ENCODE peak calls at places on chromosomes 4 and X, in eight cellular contexts. S is K562, J is right atrium auricular region, X is left ventricle myocardium inferior, O is mammary epithelial cell, D is AG10803, W is uterus, F is fibroblast of villous mesenchyme. E is an unnamed sample.

GRCh38 chrX:140318306-140318705 is 186.6 kb downstream of the SOX3 start:
- DNase-seq in S (no peak), J (no peak), X (no peak), O (peak; percentile 42), D (peak; percentile 63), W (no peak), F (no peak), E (peak; percentile 1)

GRCh38 chr4:83964996-83965541 is 429.2 kb downstream of the GPAT3 start:
- DNase-seq in S (no peak), J (no peak), X (no peak), O (peak; percentile 52), D (peak; percentile 57), W (no peak), F (peak; percentile 13), E (peak; percentile 60)

GRCh38 chrX:7146703-7147430 is 645 bp upstream of the STS start:
- DNase-seq in S (peak; percentile 35), J (peak; percentile 61), X (no peak), O (no peak), D (no peak), W (no peak), F (no peak), E (peak; percentile 14)

GRCh38 chr4:62814510-62815047 is 1594.7 kb downstream of the TECRL start:
- DNase-seq in S (no peak), J (no peak), X (no peak), O (no peak), D (no peak), W (no peak), F (no peak), E (no peak)

GRCh38 chr4:95929448-95930064 is 89.7 kb downstream of the PDHA2 start:
- DNase-seq in S (no peak), J (no peak), X (no peak), O (no peak), D (no peak), W (no peak), F (no peak), E (no peak)

GRCh38 chrX:1717326-1717725 is 102.5 kb downstream of the ASMT start:
- DNase-seq in S (no peak), J (no peak), X (no peak), O (no peak), D (no peak), W (no peak), F (no peak), E (no peak)

GRCh38 chrX:9342581-9343051 is 122.2 kb upstream of the TBL1X start:
- DNase-seq in S (peak; percentile 89), J (peak; percentile 82), X (peak; percentile 76), O (no peak), D (peak; percentile 81), W (peak; percentile 85), F (peak; percentile 87), E (peak; percentile 89)

GRCh38 chrX:19889582-19890342 is 2.4 kb upstream of the SH3KBP1 start:
- DNase-seq in S (peak; percentile 42), J (no peak), X (no peak), O (peak; percentile 76), D (peak; percentile 51), W (no peak), F (peak; percentile 66), E (peak; percentile 64)

GRCh38 chr4:86156526-86156925 is 203.3 kb downstream of the MAPK10 start:
- DNase-seq in S (no peak), J (no peak), X (no peak), O (no peak), D (no peak), W (no peak), F (no peak), E (no peak)

GRCh38 chr4:26015133-26015651 is 101.2 kb downstream of the SMIM20 start:
- DNase-seq in S (no peak), J (peak; percentile 74), X (peak; percentile 61), O (no peak), D (peak; percentile 100), W (peak; percentile 47), F (peak; percentile 76), E (peak; percentile 92)

GRCh38 chrX:49282647-49283011 is 13.0 kb downstream of the PPP1R3F start:
- DNase-seq in S (peak; percentile 49), J (no peak), X (no peak), O (no peak), D (peak; percentile 22), W (peak; percentile 27), F (peak; percentile 30), E (peak; percentile 43)

GRCh38 chr4:75963558-75963957 is 22.7 kb upstream of the NAAA start:
- DNase-seq in S (no peak), J (no peak), X (no peak), O (no peak), D (no peak), W (no peak), F (no peak), E (no peak)

GRCh38 chr4:115357767-115358166 is 244.3 kb upstream of the NDST4 start:
- DNase-seq in S (no peak), J (no peak), X (no peak), O (no peak), D (no peak), W (no peak), F (no peak), E (no peak)

GRCh38 chrX:136166221-136166855 is 19.0 kb downstream of the FHL1 start:
- DNase-seq in S (no peak), J (no peak), X (no peak), O (no peak), D (peak; percentile 60), W (no peak), F (peak; percentile 56), E (peak; percentile 61)

GRCh38 chr4:137735561-137736104 is 203.3 kb upstream of the PCDH18 start:
- DNase-seq in S (no peak), J (no peak), X (no peak), O (no peak), D (peak; percentile 0), W (no peak), F (no peak), E (peak; percentile 6)

GRCh38 chr4:96194993-96195392 is 355.1 kb downstream of the PDHA2 start:
- DNase-seq in S (no peak), J (no peak), X (no peak), O (no peak), D (no peak), W (no peak), F (no peak), E (no peak)

GRCh38 chr4:25970241-25970675 is 56.2 kb downstream of the SMIM20 start:
- DNase-seq in S (no peak), J (no peak), X (peak; percentile 34), O (no peak), D (peak; percentile 16), W (no peak), F (peak; percentile 8), E (peak; percentile 48)

GRCh38 chr4:6269400-6269650 is 325 bp upstream of the WFS1 start:
- DNase-seq in S (no peak), J (no peak), X (no peak), O (no peak), D (no peak), W (no peak), F (no peak), E (no peak)

GRCh38 chr4:6271701-6272465 is 2.2 kb downstream of the WFS1 start:
- DNase-seq in S (no peak), J (peak; percentile 69), X (peak; percentile 71), O (no peak), D (peak; percentile 9), W (no peak), F (no peak), E (no peak)

GRCh38 chr4:6271206-6271605 is 1.6 kb downstream of the WFS1 start:
- DNase-seq in S (no peak), J (no peak), X (no peak), O (no peak), D (no peak), W (no peak), F (no peak), E (no peak)

GRCh38 chr4:6269651-6270511 is at the start of gene WFS1:
- DNase-seq in S (peak; percentile 99), J (peak; percentile 99), X (peak; percentile 99), O (peak; percentile 99), D (peak; percentile 99), W (peak; percentile 100), F (peak; percentile 98), E (peak; percentile 99)

DNA sequence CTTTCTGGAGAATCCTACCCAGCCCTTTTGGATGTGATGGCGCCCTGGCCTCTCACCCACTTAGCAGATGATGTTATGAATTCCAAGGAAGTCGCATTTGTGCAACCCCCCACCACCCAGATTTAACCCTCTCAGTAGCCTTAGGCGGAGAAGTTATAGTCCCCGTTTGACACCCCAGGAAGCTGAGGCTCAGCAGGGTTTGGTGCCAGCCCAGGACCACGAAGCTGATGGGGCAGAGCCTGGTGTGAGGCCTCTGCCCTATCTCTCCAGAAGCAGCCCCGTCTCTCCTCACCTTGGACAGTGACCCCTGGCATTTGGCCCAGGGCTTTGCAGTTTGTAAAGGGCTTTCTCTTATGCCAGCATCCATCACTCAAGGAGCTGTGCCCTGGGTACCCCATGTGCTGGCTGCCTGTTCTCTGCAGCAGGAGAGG is 1.1 kb downstream of the WFS1 start:
- DNase-seq in S (no peak), J (no peak), X (no peak), O (no peak), D (peak; percentile 34), W (no peak), F (peak; percentile 35), E (peak; percentile 37)
- H3K4me3 ChIP-seq in S (no peak overlapping the region), J (peak overlapping the region; percentile 99), X (peak overlapping the region; percentile 98), O (no peak overlapping the region), D (peak overlapping the region; percentile 77), W (peak overlapping the region; percentile 99), F (peak overlapping the region; percentile 88), E (peak overlapping the region; percentile 78)

GRCh38 chr4:52670739-52671138 is 11.6 kb upstream of the USP46 start:
- DNase-seq in S (peak; percentile 14), J (no peak), X (no peak), O (no peak), D (no peak), W (no peak), F (no peak), E (no peak)
- TF ChIP-seq CTCF in S (peak; percentile 30), J (no peak), X (no peak), O (no peak), D (no peak), W (no peak), F (peak; percentile 24), E (no peak)

GRCh38 chr4:99179626-99180025 is 35.5 kb upstream of the ADH4 start:
- DNase-seq in S (no peak), J (no peak), X (no peak), O (no peak), D (no peak), W (no peak), F (no peak), E (no peak)
- H3K4me3 ChIP-seq in S (no peak overlapping the region), J (no peak overlapping the region), X (no peak overlapping the region), O (no peak overlapping the region), D (no peak overlapping the region), W (no peak overlapping the region), F (no peak overlapping the region), E (no peak overlapping the region)

GRCh38 chr4:89382439-89382838 is 74.8 kb upstream of the GPRIN3 start:
- DNase-seq in S (no peak), J (no peak), X (no peak), O (peak; percentile 61), D (no peak), W (no peak), F (no peak), E (no peak)

GRCh38 chr4:89379541-89380035 is 72.0 kb upstream of the GPRIN3 start:
- DNase-seq in S (no peak), J (no peak), X (no peak), O (no peak), D (no peak), W (no peak), F (no peak), E (no peak)

DNA sequence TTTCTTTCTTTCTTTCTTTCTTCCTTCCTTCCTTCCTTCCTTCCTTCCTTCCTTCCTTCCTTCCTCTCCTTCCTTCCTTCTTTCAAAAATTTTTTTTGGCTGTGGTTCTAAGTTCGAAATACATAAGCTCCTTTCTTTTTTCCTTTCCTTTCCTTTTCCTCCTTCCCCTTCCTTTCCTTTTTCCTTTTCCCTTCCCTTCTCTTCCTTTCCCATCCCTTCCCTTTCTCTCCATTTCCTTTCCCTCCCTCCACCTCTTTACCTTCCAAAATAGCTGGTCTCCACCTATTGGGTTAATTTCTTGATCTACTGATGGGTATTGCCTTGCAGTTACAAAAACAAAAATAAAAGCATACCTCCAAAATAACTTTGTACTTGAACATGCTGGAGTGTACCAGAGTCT is 73.4 kb upstream of the GPRIN3 start:
- DNase-seq in S (no peak), J (no peak), X (no peak), O (no peak), D (no peak), W (no peak), F (no peak), E (no peak)
- TF ChIP-seq CTCF in S (no peak), J (no peak), X (no peak), O (no peak), D (no peak), W (no peak), F (no peak), E (no peak)